ENCODE peak calls at places on chromosomes 7 and 10, in ten cellular contexts. One of them, this sample, is unnamed. For H3K4me1, the result is how much of the 10 kb centered on the place peaks cover.

GRCh38 chr7:111784971-111785575 is 222.8 kb upstream of the IMMP2L start:
- DNase-seq in HCT116: no peak
- DNase-seq in mammary epithelial cell: no peak
- DNase-seq in effector memory CD4-positive, alpha-beta T cell: no peak
- DNase-seq in SK-N-SH: no peak
- DNase-seq in vagina: no peak
- DNase-seq in stomach: no peak
- DNase-seq in thoracic aorta: no peak
- DNase-seq in body of pancreas: no peak
- DNase-seq in Peyer's patch: no peak
- DNase-seq in this sample: no peak

GRCh38 chr10:127148933-127149220 is 47.5 kb downstream of the INSYN2A start:
- DNase-seq in effector memory CD4-positive, alpha-beta T cell: no peak
- DNase-seq in vagina: no peak
- DNase-seq in body of pancreas: no peak
- DNase-seq in HCT116: peak
- DNase-seq in thoracic aorta: no peak
- DNase-seq in SK-N-SH: no peak
- DNase-seq in stomach: no peak
- DNase-seq in mammary epithelial cell: peak
- DNase-seq in Peyer's patch: no peak
- DNase-seq in this sample: no peak

GRCh38 chr7:95430864-95431263 is 4.0 kb downstream of the PON2 start:
- DNase-seq in thoracic aorta: no peak
- DNase-seq in HCT116: no peak
- DNase-seq in SK-N-SH: no peak
- DNase-seq in vagina: no peak
- DNase-seq in effector memory CD4-positive, alpha-beta T cell: no peak
- DNase-seq in stomach: no peak
- DNase-seq in Peyer's patch: no peak
- DNase-seq in mammary epithelial cell: peak
- DNase-seq in body of pancreas: no peak
- DNase-seq in this sample: no peak

GRCh38 chr7:2622869-2623697 is 8.7 kb upstream of the TTYH3 start:
- DNase-seq in HCT116: no peak
- DNase-seq in vagina: no peak
- DNase-seq in Peyer's patch: peak
- DNase-seq in body of pancreas: no peak
- DNase-seq in effector memory CD4-positive, alpha-beta T cell: no peak
- DNase-seq in stomach: no peak
- DNase-seq in SK-N-SH: peak
- DNase-seq in mammary epithelial cell: no peak
- DNase-seq in thoracic aorta: no peak
- DNase-seq in this sample: peak

GRCh38 chr7:94012748-94013147 is 8.6 kb upstream of the BET1 start:
- DNase-seq in vagina: no peak
- DNase-seq in mammary epithelial cell: no peak
- DNase-seq in Peyer's patch: no peak
- DNase-seq in body of pancreas: no peak
- DNase-seq in HCT116: no peak
- DNase-seq in thoracic aorta: no peak
- DNase-seq in effector memory CD4-positive, alpha-beta T cell: no peak
- DNase-seq in stomach: no peak
- DNase-seq in SK-N-SH: peak
- DNase-seq in this sample: no peak

GRCh38 chr7:37491919-37492694 is 43.4 kb upstream of the ELMO1 start:
- DNase-seq in mammary epithelial cell: no peak
- DNase-seq in vagina: no peak
- DNase-seq in thoracic aorta: no peak
- DNase-seq in SK-N-SH: no peak
- DNase-seq in Peyer's patch: no peak
- DNase-seq in stomach: no peak
- DNase-seq in effector memory CD4-positive, alpha-beta T cell: no peak
- DNase-seq in body of pancreas: no peak
- DNase-seq in HCT116: no peak
- DNase-seq in this sample: no peak

GRCh38 chr10:100928039-100928438 is 15.3 kb downstream of the SLF2 start:
- DNase-seq in body of pancreas: no peak
- DNase-seq in effector memory CD4-positive, alpha-beta T cell: no peak
- DNase-seq in vagina: no peak
- DNase-seq in thoracic aorta: no peak
- DNase-seq in HCT116: no peak
- DNase-seq in Peyer's patch: no peak
- DNase-seq in stomach: no peak
- DNase-seq in SK-N-SH: no peak
- DNase-seq in mammary epithelial cell: no peak
- DNase-seq in this sample: no peak

GRCh38 chr10:77004917-77005564 is 632.6 kb downstream of the KCNMA1 start:
- DNase-seq in SK-N-SH: peak
- DNase-seq in vagina: no peak
- DNase-seq in stomach: no peak
- DNase-seq in HCT116: peak
- DNase-seq in Peyer's patch: no peak
- DNase-seq in thoracic aorta: no peak
- DNase-seq in body of pancreas: no peak
- DNase-seq in mammary epithelial cell: peak
- DNase-seq in effector memory CD4-positive, alpha-beta T cell: no peak
- DNase-seq in this sample: no peak

GRCh38 chr10:62396864-62397263 is 22.7 kb downstream of the ZNF365 start:
- DNase-seq in vagina: no peak
- DNase-seq in mammary epithelial cell: no peak
- DNase-seq in HCT116: no peak
- DNase-seq in stomach: no peak
- DNase-seq in SK-N-SH: no peak
- DNase-seq in thoracic aorta: no peak
- DNase-seq in effector memory CD4-positive, alpha-beta T cell: no peak
- DNase-seq in Peyer's patch: no peak
- DNase-seq in body of pancreas: no peak
- DNase-seq in this sample: no peak

GRCh38 chr10:36621346-36621745 is 504.1 kb upstream of the ANKRD30A start:
- DNase-seq in thoracic aorta: no peak
- DNase-seq in vagina: no peak
- DNase-seq in SK-N-SH: no peak
- DNase-seq in effector memory CD4-positive, alpha-beta T cell: no peak
- DNase-seq in mammary epithelial cell: no peak
- DNase-seq in HCT116: no peak
- DNase-seq in stomach: no peak
- DNase-seq in body of pancreas: no peak
- DNase-seq in Peyer's patch: no peak
- DNase-seq in this sample: no peak

GRCh38 chr7:152733286-152733934 is 26.1 kb upstream of the ACTR3B start:
- DNase-seq in SK-N-SH: no peak
- DNase-seq in mammary epithelial cell: peak
- DNase-seq in body of pancreas: no peak
- DNase-seq in thoracic aorta: no peak
- DNase-seq in stomach: no peak
- DNase-seq in Peyer's patch: no peak
- DNase-seq in effector memory CD4-positive, alpha-beta T cell: no peak
- DNase-seq in vagina: no peak
- DNase-seq in HCT116: no peak
- DNase-seq in this sample: no peak

GRCh38 chr7:77687100-77687746 is 9.0 kb upstream of the RSBN1L start:
- DNase-seq in thoracic aorta: no peak
- DNase-seq in Peyer's patch: no peak
- DNase-seq in vagina: no peak
- DNase-seq in mammary epithelial cell: no peak
- DNase-seq in HCT116: no peak
- DNase-seq in effector memory CD4-positive, alpha-beta T cell: no peak
- DNase-seq in SK-N-SH: no peak
- DNase-seq in stomach: no peak
- DNase-seq in body of pancreas: no peak
- DNase-seq in this sample: no peak

GRCh38 chr10:121245799-121246198 is 352.4 kb downstream of the FGFR2 start:
- DNase-seq in HCT116: no peak
- DNase-seq in effector memory CD4-positive, alpha-beta T cell: no peak
- DNase-seq in vagina: no peak
- DNase-seq in body of pancreas: no peak
- DNase-seq in SK-N-SH: no peak
- DNase-seq in mammary epithelial cell: no peak
- DNase-seq in Peyer's patch: no peak
- DNase-seq in stomach: no peak
- DNase-seq in thoracic aorta: no peak
- DNase-seq in this sample: no peak

GRCh38 chr7:75639071-75639892 is 99.5 kb downstream of the HIP1 start:
- DNase-seq in mammary epithelial cell: peak
- DNase-seq in body of pancreas: peak
- DNase-seq in effector memory CD4-positive, alpha-beta T cell: no peak
- DNase-seq in SK-N-SH: peak
- DNase-seq in thoracic aorta: no peak
- DNase-seq in stomach: peak
- DNase-seq in vagina: no peak
- DNase-seq in HCT116: no peak
- DNase-seq in Peyer's patch: peak
- DNase-seq in this sample: peak

GRCh38 chr7:18708204-18708603 is 212.7 kb downstream of the HDAC9 start:
- DNase-seq in SK-N-SH: no peak
- DNase-seq in effector memory CD4-positive, alpha-beta T cell: no peak
- DNase-seq in Peyer's patch: no peak
- DNase-seq in stomach: no peak
- DNase-seq in mammary epithelial cell: no peak
- DNase-seq in HCT116: no peak
- DNase-seq in body of pancreas: no peak
- DNase-seq in thoracic aorta: no peak
- DNase-seq in vagina: no peak
- DNase-seq in this sample: no peak

GRCh38 chr7:20306499-20306946 is 24.2 kb upstream of the ITGB8 start:
- DNase-seq in HCT116: no peak
- DNase-seq in mammary epithelial cell: no peak
- DNase-seq in thoracic aorta: no peak
- DNase-seq in body of pancreas: no peak
- DNase-seq in SK-N-SH: no peak
- DNase-seq in Peyer's patch: no peak
- DNase-seq in vagina: no peak
- DNase-seq in effector memory CD4-positive, alpha-beta T cell: no peak
- DNase-seq in stomach: no peak
- DNase-seq in this sample: no peak

GRCh38 chr7:19701471-19701870 is 7.4 kb downstream of the POLR1F start:
- DNase-seq in effector memory CD4-positive, alpha-beta T cell: no peak
- DNase-seq in Peyer's patch: no peak
- DNase-seq in stomach: no peak
- DNase-seq in thoracic aorta: no peak
- DNase-seq in vagina: no peak
- DNase-seq in mammary epithelial cell: no peak
- DNase-seq in HCT116: no peak
- DNase-seq in SK-N-SH: no peak
- DNase-seq in body of pancreas: no peak
- DNase-seq in this sample: no peak

GRCh38 chr7:87038993-87039716 is 20.3 kb downstream of the ELAPOR2 start:
- DNase-seq in SK-N-SH: no peak
- DNase-seq in Peyer's patch: no peak
- DNase-seq in thoracic aorta: no peak
- DNase-seq in HCT116: no peak
- DNase-seq in body of pancreas: no peak
- DNase-seq in stomach: no peak
- DNase-seq in effector memory CD4-positive, alpha-beta T cell: no peak
- DNase-seq in vagina: no peak
- DNase-seq in mammary epithelial cell: no peak
- DNase-seq in this sample: no peak

GRCh38 chr10:14601872-14602725 is 172.6 kb downstream of the FAM107B start:
- DNase-seq in HCT116: peak
- DNase-seq in stomach: peak
- DNase-seq in thoracic aorta: no peak
- DNase-seq in Peyer's patch: peak
- DNase-seq in effector memory CD4-positive, alpha-beta T cell: peak
- DNase-seq in body of pancreas: peak
- DNase-seq in vagina: no peak
- DNase-seq in SK-N-SH: no peak
- DNase-seq in mammary epithelial cell: peak
- DNase-seq in this sample: peak

GRCh38 chr7:68249611-68250010 is 1253.0 kb downstream of the TYW1 start:
- DNase-seq in effector memory CD4-positive, alpha-beta T cell: no peak
- DNase-seq in Peyer's patch: no peak
- DNase-seq in body of pancreas: no peak
- DNase-seq in SK-N-SH: no peak
- DNase-seq in mammary epithelial cell: no peak
- DNase-seq in thoracic aorta: no peak
- DNase-seq in stomach: no peak
- DNase-seq in vagina: no peak
- DNase-seq in HCT116: no peak
- DNase-seq in this sample: no peak

GRCh38 chr7:149811221-149811620 is 27.0 kb upstream of the ZNF862 start:
- DNase-seq in mammary epithelial cell: no peak
- DNase-seq in stomach: no peak
- DNase-seq in effector memory CD4-positive, alpha-beta T cell: no peak
- DNase-seq in Peyer's patch: no peak
- DNase-seq in thoracic aorta: no peak
- DNase-seq in body of pancreas: no peak
- DNase-seq in HCT116: no peak
- DNase-seq in vagina: no peak
- DNase-seq in SK-N-SH: no peak
- DNase-seq in this sample: no peak

GRCh38 chr7:81908220-81908619 is 138.4 kb upstream of the HGF start:
- DNase-seq in HCT116: no peak
- DNase-seq in vagina: no peak
- DNase-seq in body of pancreas: no peak
- DNase-seq in effector memory CD4-positive, alpha-beta T cell: no peak
- DNase-seq in SK-N-SH: no peak
- DNase-seq in stomach: no peak
- DNase-seq in mammary epithelial cell: no peak
- DNase-seq in thoracic aorta: no peak
- DNase-seq in Peyer's patch: no peak
- DNase-seq in this sample: no peak
- H3K4me3 ChIP-seq in HCT116: no peak
- H3K4me3 ChIP-seq in vagina: no peak
- H3K4me3 ChIP-seq in body of pancreas: no peak
- H3K4me3 ChIP-seq in effector memory CD4-positive, alpha-beta T cell: no peak
- H3K4me3 ChIP-seq in SK-N-SH: no peak
- H3K4me3 ChIP-seq in stomach: no peak
- H3K4me3 ChIP-seq in mammary epithelial cell: no peak
- H3K4me3 ChIP-seq in thoracic aorta: no peak
- H3K4me3 ChIP-seq in Peyer's patch: no peak
- H3K4me3 ChIP-seq in this sample: no peak

GRCh38 chr10:44980309-44981171 is 1.9 kb upstream of the DEPP1 start:
- DNase-seq in effector memory CD4-positive, alpha-beta T cell: no peak
- DNase-seq in mammary epithelial cell: peak
- DNase-seq in thoracic aorta: no peak
- DNase-seq in Peyer's patch: no peak
- DNase-seq in HCT116: no peak
- DNase-seq in SK-N-SH: no peak
- DNase-seq in vagina: no peak
- DNase-seq in stomach: no peak
- DNase-seq in body of pancreas: no peak
- DNase-seq in this sample: no peak
- H3K4me1 ChIP-seq in effector memory CD4-positive, alpha-beta T cell: under half
- H3K4me1 ChIP-seq in mammary epithelial cell: half or more
- H3K4me1 ChIP-seq in thoracic aorta: half or more
- H3K4me1 ChIP-seq in Peyer's patch: under half
- H3K4me1 ChIP-seq in HCT116: under half
- H3K4me1 ChIP-seq in SK-N-SH: under half
- H3K4me1 ChIP-seq in vagina: half or more
- H3K4me1 ChIP-seq in stomach: half or more
- H3K4me1 ChIP-seq in body of pancreas: half or more
- H3K4me1 ChIP-seq in this sample: half or more

GRCh38 chr7:577971-578370 is 58.3 kb upstream of the PDGFA start:
- DNase-seq in mammary epithelial cell: no peak
- DNase-seq in Peyer's patch: no peak
- DNase-seq in SK-N-SH: no peak
- DNase-seq in effector memory CD4-positive, alpha-beta T cell: no peak
- DNase-seq in thoracic aorta: no peak
- DNase-seq in stomach: no peak
- DNase-seq in body of pancreas: no peak
- DNase-seq in HCT116: no peak
- DNase-seq in vagina: no peak
- DNase-seq in this sample: no peak
- H3K4me3 ChIP-seq in mammary epithelial cell: no peak
- H3K4me3 ChIP-seq in Peyer's patch: no peak
- H3K4me3 ChIP-seq in SK-N-SH: no peak
- H3K4me3 ChIP-seq in effector memory CD4-positive, alpha-beta T cell: no peak
- H3K4me3 ChIP-seq in thoracic aorta: no peak
- H3K4me3 ChIP-seq in stomach: no peak
- H3K4me3 ChIP-seq in body of pancreas: no peak
- H3K4me3 ChIP-seq in HCT116: no peak
- H3K4me3 ChIP-seq in vagina: no peak
- H3K4me3 ChIP-seq in this sample: no peak

GRCh38 chr10:124061030-124061429 is 32.4 kb downstream of the CHST15 start:
- DNase-seq in HCT116: no peak
- DNase-seq in Peyer's patch: no peak
- DNase-seq in stomach: no peak
- DNase-seq in SK-N-SH: no peak
- DNase-seq in effector memory CD4-positive, alpha-beta T cell: no peak
- DNase-seq in vagina: no peak
- DNase-seq in body of pancreas: no peak
- DNase-seq in thoracic aorta: no peak
- DNase-seq in mammary epithelial cell: no peak
- DNase-seq in this sample: no peak
- H3K4me1 ChIP-seq in HCT116: under half
- H3K4me1 ChIP-seq in Peyer's patch: under half
- H3K4me1 ChIP-seq in stomach: under half
- H3K4me1 ChIP-seq in SK-N-SH: under half
- H3K4me1 ChIP-seq in effector memory CD4-positive, alpha-beta T cell: under half
- H3K4me1 ChIP-seq in vagina: under half
- H3K4me1 ChIP-seq in body of pancreas: under half
- H3K4me1 ChIP-seq in thoracic aorta: under half
- H3K4me1 ChIP-seq in mammary epithelial cell: under half
- H3K4me1 ChIP-seq in this sample: half or more

This sample was measured in adrenal gland.